ENCODE peak calls at places on chromosomes 12 and 14, in nine cellular contexts. S is NCI-H1417; Z is AG10803; A is stimulated activated CD8-positive, alpha-beta memory T cell treated with anti-CD3 and anti-CD28 coated beads, Interleukin-4, amount 100 ng/mL, for 24 hours; N is EH; W is G401; C is hypothalamus; Y is T47D; K is central memory CD4-positive, alpha-beta T cell. P is an unnamed sample.

GRCh38 chr14:22977684-22978486 is 4.5 kb downstream of the AJUBA start:
- DNase-seq in S (no peak), Z (peak), A (no peak), N (peak), W (no peak), C (no peak), Y (peak), K (no peak), P (peak)

GRCh38 chr14:105090493-105091334 is 25.5 kb upstream of the GPR132 start:
- DNase-seq in S (peak), Z (peak), A (peak), N (peak), W (peak), C (no peak), Y (peak), K (peak), P (peak)

GRCh38 chr12:67646775-67647174 is 1.8 kb upstream of the DYRK2 start:
- DNase-seq in S (no peak), Z (no peak), A (no peak), N (no peak), W (no peak), C (no peak), Y (no peak), K (no peak), P (no peak)

GRCh38 chr14:61889914-61890351 is 127.7 kb downstream of the SNAPC1 start:
- DNase-seq in S (no peak), Z (no peak), A (no peak), N (peak), W (no peak), C (no peak), Y (no peak), K (peak), P (no peak)

GRCh38 chr14:75454963-75455546 is 27.2 kb downstream of the JDP2 start:
- DNase-seq in S (peak), Z (peak), A (no peak), N (peak), W (peak), C (no peak), Y (peak), K (no peak), P (peak)

GRCh38 chr14:30906752-30907658 is 32.6 kb downstream of the COCH start:
- DNase-seq in S (peak), Z (no peak), A (no peak), N (peak), W (peak), C (no peak), Y (peak), K (no peak), P (peak)

GRCh38 chr14:36866867-36867266 is 205.2 kb downstream of the PAX9 start:
- DNase-seq in S (no peak), Z (no peak), A (no peak), N (no peak), W (no peak), C (no peak), Y (no peak), K (no peak), P (no peak)

GRCh38 chr14:29235991-29236390 is 469.4 kb downstream of the FOXG1 start:
- DNase-seq in S (no peak), Z (no peak), A (no peak), N (peak), W (no peak), C (no peak), Y (no peak), K (no peak), P (peak)

GRCh38 chr12:56716458-56716857 is 8.6 kb downstream of the NACA start:
- DNase-seq in S (no peak), Z (no peak), A (no peak), N (no peak), W (no peak), C (no peak), Y (no peak), K (no peak), P (no peak)

GRCh38 chr12:48184549-48184922 is 1.1 kb downstream of the CCDC184 start:
- DNase-seq in S (no peak), Z (no peak), A (no peak), N (no peak), W (no peak), C (no peak), Y (no peak), K (no peak), P (no peak)

GRCh38 chr12:10171954-10172353 is at the start of gene OLR1:
- DNase-seq in S (no peak), Z (no peak), A (no peak), N (peak), W (no peak), C (no peak), Y (no peak), K (no peak), P (no peak)

GRCh38 chr12:72974954-72975555 is 702.9 kb downstream of the TRHDE start:
- DNase-seq in S (no peak), Z (no peak), A (no peak), N (no peak), W (no peak), C (no peak), Y (no peak), K (no peak), P (no peak)

GRCh38 chr12:87760943-87761342 is 268.3 kb downstream of the C12orf50 start:
- DNase-seq in S (no peak), Z (no peak), A (no peak), N (no peak), W (no peak), C (no peak), Y (peak), K (no peak), P (peak)

GRCh38 chr12:1422604-1423315 is 171.6 kb downstream of the FBXL14 start:
- DNase-seq in S (no peak), Z (no peak), A (no peak), N (no peak), W (no peak), C (no peak), Y (no peak), K (peak), P (no peak)

GRCh38 chr12:96327346-96327745 is 72.9 kb downstream of the CDK17 start:
- DNase-seq in S (no peak), Z (no peak), A (no peak), N (no peak), W (no peak), C (no peak), Y (no peak), K (no peak), P (no peak)

GRCh38 chr12:110343921-110344555 is 59.5 kb downstream of the ANAPC7 start:
- DNase-seq in S (no peak), Z (no peak), A (no peak), N (no peak), W (no peak), C (no peak), Y (no peak), K (no peak), P (no peak)

GRCh38 chr12:91422107-91422506 is 239.5 kb upstream of the DCN start:
- DNase-seq in S (peak), Z (no peak), A (no peak), N (no peak), W (peak), C (no peak), Y (peak), K (no peak), P (no peak)

GRCh38 chr14:51473808-51474207 is 177.9 kb upstream of the FRMD6 start:
- DNase-seq in S (no peak), Z (peak), A (no peak), N (peak), W (no peak), C (no peak), Y (no peak), K (no peak), P (no peak)

GRCh38 chr14:40010961-40011360 is 578.7 kb upstream of the FBXO33 start:
- DNase-seq in S (no peak), Z (no peak), A (no peak), N (no peak), W (no peak), C (no peak), Y (no peak), K (no peak), P (no peak)

GRCh38 chr12:120432772-120433525 is 5.0 kb upstream of the COX6A1 start:
- DNase-seq in S (no peak), Z (no peak), A (no peak), N (no peak), W (no peak), C (no peak), Y (no peak), K (no peak), P (no peak)

GRCh38 chr12:12719496-12719895 is 2.3 kb downstream of the CDKN1B start:
- DNase-seq in S (no peak), Z (no peak), A (no peak), N (peak), W (no peak), C (no peak), Y (peak), K (no peak), P (no peak)

GRCh38 chr12:111841236-111841749 is 735 bp upstream of the MAPKAPK5 start:
- DNase-seq in S (no peak), Z (no peak), A (no peak), N (no peak), W (no peak), C (no peak), Y (no peak), K (no peak), P (no peak)

GRCh38 chr14:78972440-78972839 is 802.3 kb downstream of the NRXN3 start:
- DNase-seq in S (no peak), Z (no peak), A (no peak), N (no peak), W (no peak), C (no peak), Y (no peak), K (no peak), P (no peak)

GRCh38 chr12:112932485-112933151 is 5.7 kb upstream of the OAS3 start:
- DNase-seq in S (peak), Z (no peak), A (no peak), N (no peak), W (no peak), C (no peak), Y (peak), K (no peak), P (no peak)

GRCh38 chr12:109587921-109588320 is 14.3 kb downstream of the MVK start:
- DNase-seq in S (no peak), Z (no peak), A (no peak), N (no peak), W (no peak), C (no peak), Y (no peak), K (no peak), P (no peak)

GRCh38 chr12:47731723-47732122 is 6.4 kb upstream of the ENDOU start:
- DNase-seq in S (no peak), Z (no peak), A (no peak), N (no peak), W (no peak), C (no peak), Y (no peak), K (no peak), P (no peak)

GRCh38 chr14:60331201-60332045 is 82.4 kb downstream of the PPM1A start:
- DNase-seq in S (peak), Z (peak), A (peak), N (peak), W (peak), C (peak), Y (peak), K (peak), P (peak)

GRCh38 chr12:12482150-12482761 is 80.4 kb downstream of the DUSP16 start:
- DNase-seq in S (no peak), Z (no peak), A (no peak), N (no peak), W (no peak), C (no peak), Y (no peak), K (peak), P (no peak)

GRCh38 chr14:91573894-91574837 is 64.1 kb upstream of the PPP4R3A start:
- DNase-seq in S (peak), Z (peak), A (peak), N (peak), W (peak), C (no peak), Y (peak), K (peak), P (peak)

GRCh38 chr14:102907303-102907844 is 15.1 kb upstream of the AMN start:
- DNase-seq in S (no peak), Z (no peak), A (no peak), N (no peak), W (no peak), C (no peak), Y (no peak), K (no peak), P (no peak)

GRCh38 chr12:112891093-112892024 is 15.4 kb upstream of the OAS1 start:
- DNase-seq in S (no peak), Z (no peak), A (no peak), N (no peak), W (peak), C (no peak), Y (no peak), K (no peak), P (peak)

GRCh38 chr14:22047105-22047504 is 373.5 kb upstream of the OR4E1 start:
- DNase-seq in S (no peak), Z (no peak), A (no peak), N (no peak), W (peak), C (no peak), Y (peak), K (peak), P (no peak)

GRCh38 chr12:106152334-106152733 is 13.6 kb upstream of the NUAK1 start:
- DNase-seq in S (peak), Z (no peak), A (no peak), N (no peak), W (no peak), C (no peak), Y (no peak), K (no peak), P (no peak)

GRCh38 chr14:73269729-73270651 is 32.7 kb downstream of the PAPLN start:
- DNase-seq in S (no peak), Z (peak), A (no peak), N (peak), W (peak), C (no peak), Y (no peak), K (no peak), P (peak)

GRCh38 chr12:16573652-16574077 is 32.3 kb downstream of the LMO3 start:
- DNase-seq in S (peak), Z (peak), A (no peak), N (no peak), W (no peak), C (no peak), Y (no peak), K (no peak), P (peak)

GRCh38 chr12:1920971-1921370 is 2.5 kb upstream of the CACNA2D4 start:
- DNase-seq in S (no peak), Z (no peak), A (no peak), N (no peak), W (no peak), C (no peak), Y (no peak), K (no peak), P (no peak)

GRCh38 chr14:59278111-59278510 is 89.6 kb downstream of the DAAM1 start:
- DNase-seq in S (no peak), Z (peak), A (no peak), N (peak), W (no peak), C (no peak), Y (no peak), K (no peak), P (peak)

GRCh38 chr14:93950948-93951668 is 24.0 kb downstream of the FAM181A start:
- DNase-seq in S (no peak), Z (no peak), A (no peak), N (no peak), W (no peak), C (no peak), Y (no peak), K (no peak), P (no peak)

GRCh38 chr12:71865166-71865713 is 25.7 kb downstream of the TBC1D15 start:
- DNase-seq in S (no peak), Z (peak), A (no peak), N (peak), W (no peak), C (no peak), Y (no peak), K (no peak), P (peak)

P was measured in cardiac fibroblast.